ENCODE peak calls at places on chromosomes 12 and 14, in four cellular contexts. O, R, V and H are unnamed samples.

GRCh38 chr12:4015225-4016076 is 142.3 kb upstream of the PARP11 start:
- DNase-seq in O (peak), V (no peak), R (no peak), H (no peak)

GRCh38 chr14:88245321-88245720 is 77.7 kb downstream of the KCNK10 start:
- DNase-seq in V (no peak), O (no peak), R (no peak), H (no peak)

GRCh38 chr12:68203460-68203875 is 22.1 kb downstream of the IL26 start:
- DNase-seq in O (no peak), V (no peak), R (no peak), H (no peak)

GRCh38 chr12:54360717-54361456 is 3.4 kb downstream of the GPR84 start:
- DNase-seq in R (peak), V (peak), O (peak), H (no peak)

GRCh38 chr12:104136577-104136976 is 1.4 kb downstream of the NFYB start:
- DNase-seq in R (no peak), V (no peak), O (no peak), H (no peak)

GRCh38 chr12:65640489-65640901 is 183.8 kb upstream of the HMGA2 start:
- DNase-seq in V (no peak), R (no peak), O (no peak), H (no peak)

GRCh38 chr14:104855532-104856090 is 9.5 kb upstream of the CEP170B start:
- DNase-seq in O (no peak), R (no peak), V (peak), H (no peak)

GRCh38 chr14:100709252-100709955 is 17.3 kb upstream of the DLK1 start:
- DNase-seq in R (no peak), O (peak), V (peak), H (no peak)

GRCh38 chr12:958449-959123 is 9.1 kb upstream of the RAD52 start:
- DNase-seq in V (no peak), R (no peak), O (no peak), H (no peak)

GRCh38 chr14:23580948-23581281 is 2.3 kb upstream of the JPH4 start:
- DNase-seq in O (no peak), R (no peak), V (no peak), H (no peak)

GRCh38 chr14:105346880-105347586 is 32.5 kb downstream of the PACS2 start:
- DNase-seq in O (no peak), R (no peak), V (no peak), H (no peak)

GRCh38 chr12:127773520-127773919 is 493.4 kb upstream of the TMEM132C start:
- DNase-seq in V (no peak), O (no peak), R (no peak), H (no peak)

GRCh38 chr12:4417471-4417870 is 28.1 kb downstream of the FGF6 start:
- DNase-seq in V (no peak), R (no peak), O (no peak), H (no peak)

GRCh38 chr12:120397827-120398563 is 29.0 kb upstream of the MSI1 start:
- DNase-seq in R (no peak), V (no peak), O (no peak), H (no peak)

GRCh38 chr12:51661836-51662235 is 70.8 kb downstream of the SCN8A start:
- DNase-seq in R (no peak), V (no peak), O (no peak), H (no peak)

GRCh38 chr12:124695861-124696260 is 128.4 kb upstream of the NCOR2 start:
- DNase-seq in R (no peak), V (no peak), O (no peak), H (no peak)

GRCh38 chr14:96588410-96589249 is 86.4 kb downstream of the PAPOLA start:
- DNase-seq in O (no peak), R (no peak), V (no peak), H (no peak)

GRCh38 chr14:31190220-31190605 is 17.4 kb downstream of the HECTD1 start:
- DNase-seq in O (no peak), R (no peak), V (no peak), H (no peak)

GRCh38 chr14:61889914-61890351 is 127.7 kb downstream of the SNAPC1 start:
- DNase-seq in V (no peak), R (no peak), O (no peak), H (no peak)

GRCh38 chr14:104557086-104557485 is 22.5 kb upstream of the C14orf180 start:
- DNase-seq in O (no peak), R (no peak), V (no peak), H (no peak)

GRCh38 chr14:75094896-75095295 is 25.5 kb downstream of the ZC2HC1C start:
- DNase-seq in V (no peak), O (no peak), R (no peak), H (no peak)

GRCh38 chr12:120771097-120771496 is 45.5 kb downstream of the ACADS start:
- DNase-seq in O (no peak), R (no peak), V (no peak), H (no peak)

GRCh38 chr12:55727643-55728184 is 1.1 kb downstream of the CD63 start:
- DNase-seq in V (peak), R (no peak), O (peak), H (no peak)

GRCh38 chr14:91004987-91005386 is 55.5 kb downstream of the RPS6KA5 start:
- DNase-seq in V (no peak), O (no peak), R (no peak), H (no peak)

GRCh38 chr12:77299001-77299400 is 233.6 kb upstream of the E2F7 start:
- DNase-seq in O (no peak), V (no peak), R (no peak), H (no peak)

GRCh38 chr14:20652996-20653975 is 11.8 kb upstream of the OR6S1 start:
- DNase-seq in V (peak), O (no peak), R (no peak), H (no peak)

DNA sequence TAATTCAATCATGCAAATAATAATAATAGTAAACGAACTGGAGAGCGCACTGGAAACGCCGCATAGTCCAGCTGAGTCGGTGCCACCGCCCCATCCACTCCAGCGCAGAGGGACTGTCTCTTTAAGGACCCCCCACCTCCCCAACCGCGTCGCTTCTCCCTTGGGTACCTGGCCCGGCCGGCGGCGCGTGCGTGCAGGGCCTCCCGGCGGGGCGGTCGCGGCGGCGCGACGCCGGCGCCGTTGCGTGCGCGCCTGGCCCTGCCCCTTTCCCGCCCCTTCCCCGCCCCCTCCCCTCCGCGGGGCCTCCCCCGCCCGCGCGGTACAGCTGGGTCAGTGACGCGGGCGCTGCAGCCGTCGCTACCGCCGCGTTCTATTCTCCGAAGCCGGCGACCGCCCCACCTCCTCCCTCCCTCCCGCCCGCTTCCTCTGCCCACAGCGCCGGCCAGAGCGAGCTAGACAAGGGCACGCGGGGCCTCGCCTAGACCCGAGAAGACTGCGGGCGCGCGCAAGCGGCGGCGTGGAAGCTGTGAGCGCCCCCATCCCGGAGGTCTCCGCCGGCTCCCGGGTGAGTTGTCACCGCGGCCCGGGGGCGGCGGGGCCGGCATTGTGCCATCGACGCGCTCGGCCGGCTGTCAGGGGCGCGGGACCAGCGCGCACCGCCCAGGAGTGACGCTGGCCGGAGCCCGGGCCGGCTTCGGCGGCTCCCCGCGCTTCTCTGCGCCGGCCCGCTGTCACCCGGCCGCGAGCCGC is at the start of gene SUSD6:
- DNase-seq in O (peak), R (peak), V (peak), H (peak)
- TF ChIP-seq POLR2A in O (peak), R (peak), V (peak), H (peak)

GRCh38 chr12:10726945-10727344 is 3.8 kb upstream of the YBX3 start:
- DNase-seq in V (no peak), R (no peak), O (no peak), H (no peak)
- TF ChIP-seq POLR2A in V (no peak), R (no peak), O (no peak), H (no peak)

GRCh38 chr12:94498698-94499097 is 39.0 kb upstream of the CEP83 start:
- DNase-seq in R (no peak), O (no peak), V (no peak), H (no peak)

GRCh38 chr12:94498073-94498472 is 38.4 kb upstream of the CEP83 start:
- DNase-seq in V (no peak), R (no peak), O (no peak), H (no peak)

GRCh38 chr12:94504386-94504785 is 44.7 kb upstream of the CEP83 start:
- DNase-seq in O (no peak), V (no peak), R (no peak), H (no peak)

GRCh38 chr12:94495458-94496137 is 35.9 kb upstream of the CEP83 start:
- DNase-seq in O (no peak), V (no peak), R (no peak), H (no peak)

DNA sequence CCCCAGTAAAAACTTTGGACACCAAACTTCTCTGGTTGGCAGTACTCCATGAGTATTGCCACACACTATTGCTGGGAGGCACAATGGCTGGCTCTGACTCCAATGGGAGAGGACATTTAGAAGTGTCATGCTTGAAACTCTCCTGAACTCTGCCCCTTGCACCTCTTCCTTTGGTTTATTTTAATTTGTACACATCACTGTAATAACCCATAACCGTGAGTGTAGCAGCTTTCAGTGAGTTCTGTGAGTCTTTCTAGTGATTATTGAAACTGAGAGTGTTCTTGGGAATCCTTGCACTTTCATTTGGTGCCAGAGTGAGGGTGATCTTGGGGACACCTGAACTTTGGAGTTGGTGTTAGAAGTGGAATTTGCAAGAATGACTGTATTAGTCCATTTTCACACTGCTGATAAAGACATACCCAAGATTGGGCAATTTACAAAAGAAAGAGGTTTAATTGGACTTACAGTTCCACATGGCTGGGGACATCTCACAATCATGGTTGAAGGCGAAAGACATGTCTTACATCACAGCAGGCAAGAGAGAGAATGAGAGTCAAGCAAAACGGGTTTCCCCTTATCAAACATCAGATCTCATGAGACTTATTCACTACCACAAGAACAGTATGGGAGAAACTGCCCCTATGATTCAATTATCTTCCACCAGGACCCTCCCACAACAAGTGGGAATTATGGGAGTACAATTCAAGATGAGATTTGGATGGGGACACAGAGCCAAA is 41.3 kb upstream of the CEP83 start:
- DNase-seq in O (peak), R (no peak), V (no peak), H (no peak)
- TF ChIP-seq POLR2A in O (no peak), R (no peak), V (no peak), H (no peak)

GRCh38 chr12:6384499-6385436 is 806 bp downstream of the LTBR start:
- DNase-seq in O (no peak), R (no peak), V (peak), H (no peak)

GRCh38 chr12:6386038-6386437 is 2.1 kb downstream of the LTBR start:
- DNase-seq in V (no peak), R (no peak), O (no peak), H (no peak)

GRCh38 chr12:6386522-6386921 is 2.6 kb downstream of the LTBR start:
- DNase-seq in V (no peak), O (no peak), R (no peak), H (no peak)

GRCh38 chr12:6382371-6382770 is 1.6 kb upstream of the LTBR start:
- DNase-seq in R (no peak), V (no peak), O (no peak), H (no peak)

DNA sequence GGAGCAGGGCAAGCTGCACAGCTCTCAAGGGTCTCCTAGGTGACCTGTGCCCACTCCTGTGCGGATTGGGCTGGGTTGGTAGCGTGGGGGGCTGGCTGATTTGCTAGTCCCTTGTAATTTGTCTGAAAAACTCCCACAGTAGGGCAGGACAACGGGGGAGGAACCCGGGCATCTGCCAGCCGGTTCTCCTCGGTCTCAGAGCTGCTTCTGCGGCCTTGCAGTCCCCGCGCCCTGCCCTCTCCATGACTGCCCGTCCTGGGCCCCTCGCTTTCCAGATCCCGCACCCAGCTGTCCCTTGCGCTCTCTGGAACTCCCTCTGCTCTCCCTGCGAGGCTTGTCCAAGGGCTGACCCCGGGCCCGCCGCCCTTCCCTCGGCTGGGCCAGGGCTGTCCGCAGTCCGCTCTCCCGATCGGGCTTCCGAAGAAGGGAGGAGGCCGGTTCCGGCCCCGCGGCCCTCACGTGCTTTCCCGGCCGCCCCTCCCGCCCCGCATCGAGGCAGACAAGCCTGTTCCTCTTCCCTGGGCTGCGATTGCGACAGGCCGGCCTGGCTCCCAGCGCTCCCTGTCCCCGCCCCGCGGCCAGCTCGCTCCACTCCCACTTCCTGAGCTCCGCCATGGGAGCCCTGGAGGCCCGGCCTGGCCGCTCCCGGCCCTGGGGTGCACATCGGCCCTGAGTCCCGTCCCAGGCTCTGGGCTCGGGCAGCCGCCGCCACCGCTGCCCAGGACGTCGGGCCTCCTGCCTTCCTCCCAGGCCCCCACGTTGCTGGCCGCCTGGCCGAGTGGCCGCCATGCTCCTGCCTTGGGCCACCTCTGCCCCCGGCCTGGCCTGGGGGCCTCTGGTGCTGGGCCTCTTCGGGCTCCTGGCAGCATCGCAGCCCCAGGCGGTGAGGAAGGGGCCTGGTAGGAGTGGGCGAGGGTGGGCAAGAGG is at the start of gene LTBR:
- DNase-seq in R (peak), V (peak), O (peak), H (no peak)
- TF ChIP-seq POLR2A in R (peak), V (peak), O (peak), H (peak)

GRCh38 chr14:35385042-35385839 is 19.3 kb downstream of the NFKBIA start:
- DNase-seq in O (peak), V (peak), R (peak), H (peak)
- TF ChIP-seq POLR2A in O (no peak), V (no peak), R (no peak), H (no peak)

GRCh38 chr14:77033622-77034521 is 5.4 kb upstream of the IRF2BPL start:
- DNase-seq in R (peak), V (peak), O (peak), H (no peak)
- TF ChIP-seq POLR2A in R (peak), V (peak), O (peak), H (peak)

DNA sequence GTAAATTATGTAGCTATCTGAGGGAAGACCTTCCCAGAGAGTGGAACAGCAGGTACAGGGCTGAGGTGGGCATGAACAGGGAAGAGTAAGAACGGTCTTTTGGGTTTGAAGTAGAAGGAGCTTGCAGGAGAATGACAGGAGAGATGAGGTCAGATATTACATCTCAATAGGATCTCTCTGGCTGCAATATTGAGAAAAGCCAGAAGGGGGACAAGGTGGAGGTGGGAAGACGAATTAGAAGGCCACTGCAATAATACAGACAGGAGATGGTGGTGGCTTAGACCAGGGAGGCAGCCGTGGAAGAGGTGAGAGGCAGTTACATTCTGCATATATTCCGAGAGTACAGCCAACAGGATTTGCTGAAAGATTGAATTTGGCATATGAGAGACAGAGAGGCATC is 310.2 kb downstream of the APAF1 start:
- DNase-seq in V (no peak), R (no peak), O (no peak), H (no peak)
- TF ChIP-seq POLR2A in V (no peak), R (no peak), O (no peak), H (no peak)

GRCh38 chr12:50050410-50051280 is 6.8 kb upstream of the ASIC1 start:
- DNase-seq in R (peak), V (peak), O (no peak), H (no peak)
- TF ChIP-seq POLR2A in R (no peak), V (no peak), O (no peak), H (no peak)